ENCODE peak calls at places on chromosomes 13 and 19, in seven cellular contexts. One of them, this sample, is unnamed.

GRCh38 chr19:40780582-40780981 is 2.5 kb downstream of the RAB4B start:
- DNase-seq in NCI-H146: no peak
- DNase-seq in kidney tubule cell: no peak
- DNase-seq in AG04450: no peak
- DNase-seq in A549: no peak
- DNase-seq in head of caudate nucleus: no peak
- DNase-seq in stimulated activated CD8-positive, alpha-beta memory T cell treated with anti-CD3 and anti-CD28 coated beads, Interleukin-2, amount 100 ng/mL, for 48 hours: no peak
- DNase-seq in this sample: no peak

GRCh38 chr13:49651775-49652690 is 23.7 kb downstream of the ARL11 start:
- DNase-seq in A549: no peak
- DNase-seq in kidney tubule cell: no peak
- DNase-seq in head of caudate nucleus: no peak
- DNase-seq in AG04450: no peak
- DNase-seq in stimulated activated CD8-positive, alpha-beta memory T cell treated with anti-CD3 and anti-CD28 coated beads, Interleukin-2, amount 100 ng/mL, for 48 hours: no peak
- DNase-seq in NCI-H146: peak; percentile 62
- DNase-seq in this sample: no peak

GRCh38 chr19:5947435-5947834 is 30.5 kb downstream of the RANBP3 start:
- DNase-seq in AG04450: no peak
- DNase-seq in head of caudate nucleus: peak; percentile 79
- DNase-seq in A549: no peak
- DNase-seq in stimulated activated CD8-positive, alpha-beta memory T cell treated with anti-CD3 and anti-CD28 coated beads, Interleukin-2, amount 100 ng/mL, for 48 hours: no peak
- DNase-seq in NCI-H146: no peak
- DNase-seq in kidney tubule cell: no peak
- DNase-seq in this sample: peak; percentile 87

GRCh38 chr13:46040763-46041162 is 11.8 kb downstream of the ZC3H13 start:
- DNase-seq in NCI-H146: no peak
- DNase-seq in kidney tubule cell: no peak
- DNase-seq in stimulated activated CD8-positive, alpha-beta memory T cell treated with anti-CD3 and anti-CD28 coated beads, Interleukin-2, amount 100 ng/mL, for 48 hours: no peak
- DNase-seq in AG04450: no peak
- DNase-seq in head of caudate nucleus: no peak
- DNase-seq in A549: no peak
- DNase-seq in this sample: no peak

GRCh38 chr13:41456768-41457588 is at the start of gene RGCC:
- DNase-seq in AG04450: no peak
- DNase-seq in stimulated activated CD8-positive, alpha-beta memory T cell treated with anti-CD3 and anti-CD28 coated beads, Interleukin-2, amount 100 ng/mL, for 48 hours: peak; percentile 92
- DNase-seq in head of caudate nucleus: peak; percentile 90
- DNase-seq in A549: peak; percentile 40
- DNase-seq in kidney tubule cell: peak; percentile 50
- DNase-seq in NCI-H146: peak; percentile 80
- DNase-seq in this sample: peak; percentile 87

GRCh38 chr13:66343224-66343828 is 886.8 kb downstream of the PCDH9 start:
- DNase-seq in stimulated activated CD8-positive, alpha-beta memory T cell treated with anti-CD3 and anti-CD28 coated beads, Interleukin-2, amount 100 ng/mL, for 48 hours: no peak
- DNase-seq in A549: no peak
- DNase-seq in head of caudate nucleus: no peak
- DNase-seq in AG04450: no peak
- DNase-seq in NCI-H146: no peak
- DNase-seq in kidney tubule cell: no peak
- DNase-seq in this sample: no peak

GRCh38 chr13:28761586-28761985 is 42.8 kb upstream of the SLC46A3 start:
- DNase-seq in NCI-H146: no peak
- DNase-seq in AG04450: no peak
- DNase-seq in kidney tubule cell: peak; percentile 60
- DNase-seq in head of caudate nucleus: no peak
- DNase-seq in stimulated activated CD8-positive, alpha-beta memory T cell treated with anti-CD3 and anti-CD28 coated beads, Interleukin-2, amount 100 ng/mL, for 48 hours: no peak
- DNase-seq in A549: no peak
- DNase-seq in this sample: no peak

GRCh38 chr19:6667114-6667627 is 2.8 kb downstream of the TNFSF14 start:
- DNase-seq in AG04450: no peak
- DNase-seq in stimulated activated CD8-positive, alpha-beta memory T cell treated with anti-CD3 and anti-CD28 coated beads, Interleukin-2, amount 100 ng/mL, for 48 hours: no peak
- DNase-seq in head of caudate nucleus: no peak
- DNase-seq in A549: no peak
- DNase-seq in NCI-H146: no peak
- DNase-seq in kidney tubule cell: no peak
- DNase-seq in this sample: no peak

GRCh38 chr19:16886305-16886880 is 2.4 kb upstream of the F2RL3 start:
- DNase-seq in NCI-H146: no peak
- DNase-seq in A549: peak; percentile 50
- DNase-seq in head of caudate nucleus: no peak
- DNase-seq in stimulated activated CD8-positive, alpha-beta memory T cell treated with anti-CD3 and anti-CD28 coated beads, Interleukin-2, amount 100 ng/mL, for 48 hours: no peak
- DNase-seq in kidney tubule cell: peak; percentile 20
- DNase-seq in AG04450: no peak
- DNase-seq in this sample: no peak

GRCh38 chr19:12092065-12092867 is 27.7 kb downstream of the ZNF844 start:
- DNase-seq in AG04450: peak; percentile 64
- DNase-seq in NCI-H146: peak; percentile 79
- DNase-seq in A549: no peak
- DNase-seq in kidney tubule cell: peak; percentile 76
- DNase-seq in stimulated activated CD8-positive, alpha-beta memory T cell treated with anti-CD3 and anti-CD28 coated beads, Interleukin-2, amount 100 ng/mL, for 48 hours: peak; percentile 63
- DNase-seq in head of caudate nucleus: peak; percentile 80
- DNase-seq in this sample: peak; percentile 66

GRCh38 chr19:40116075-40116474 is 25.3 kb upstream of the ZNF780A start:
- DNase-seq in NCI-H146: no peak
- DNase-seq in kidney tubule cell: no peak
- DNase-seq in stimulated activated CD8-positive, alpha-beta memory T cell treated with anti-CD3 and anti-CD28 coated beads, Interleukin-2, amount 100 ng/mL, for 48 hours: no peak
- DNase-seq in AG04450: no peak
- DNase-seq in A549: no peak
- DNase-seq in head of caudate nucleus: no peak
- DNase-seq in this sample: no peak

GRCh38 chr19:53537523-53538377 is at the start of gene ZNF331:
- DNase-seq in AG04450: no peak
- DNase-seq in NCI-H146: peak; percentile 75
- DNase-seq in A549: peak; percentile 86
- DNase-seq in head of caudate nucleus: peak; percentile 84
- DNase-seq in kidney tubule cell: peak; percentile 70
- DNase-seq in stimulated activated CD8-positive, alpha-beta memory T cell treated with anti-CD3 and anti-CD28 coated beads, Interleukin-2, amount 100 ng/mL, for 48 hours: peak; percentile 76
- DNase-seq in this sample: peak; percentile 72

GRCh38 chr13:29260684-29261083 is 334.8 kb downstream of the SLC7A1 start:
- DNase-seq in NCI-H146: no peak
- DNase-seq in A549: no peak
- DNase-seq in head of caudate nucleus: no peak
- DNase-seq in kidney tubule cell: no peak
- DNase-seq in AG04450: no peak
- DNase-seq in stimulated activated CD8-positive, alpha-beta memory T cell treated with anti-CD3 and anti-CD28 coated beads, Interleukin-2, amount 100 ng/mL, for 48 hours: no peak
- DNase-seq in this sample: no peak

GRCh38 chr13:100581504-100581903 is 7.1 kb downstream of the GGACT start:
- DNase-seq in NCI-H146: no peak
- DNase-seq in AG04450: no peak
- DNase-seq in A549: no peak
- DNase-seq in stimulated activated CD8-positive, alpha-beta memory T cell treated with anti-CD3 and anti-CD28 coated beads, Interleukin-2, amount 100 ng/mL, for 48 hours: no peak
- DNase-seq in kidney tubule cell: no peak
- DNase-seq in head of caudate nucleus: no peak
- DNase-seq in this sample: no peak

GRCh38 chr19:55592391-55593090 is 6.8 kb downstream of the FIZ1 start:
- DNase-seq in AG04450: no peak
- DNase-seq in NCI-H146: no peak
- DNase-seq in stimulated activated CD8-positive, alpha-beta memory T cell treated with anti-CD3 and anti-CD28 coated beads, Interleukin-2, amount 100 ng/mL, for 48 hours: no peak
- DNase-seq in kidney tubule cell: no peak
- DNase-seq in head of caudate nucleus: no peak
- DNase-seq in A549: no peak
- DNase-seq in this sample: no peak

GRCh38 chr13:99721606-99722384 is 220.5 kb downstream of the TM9SF2 start:
- DNase-seq in A549: no peak
- DNase-seq in head of caudate nucleus: no peak
- DNase-seq in kidney tubule cell: peak; percentile 69
- DNase-seq in stimulated activated CD8-positive, alpha-beta memory T cell treated with anti-CD3 and anti-CD28 coated beads, Interleukin-2, amount 100 ng/mL, for 48 hours: no peak
- DNase-seq in NCI-H146: no peak
- DNase-seq in AG04450: no peak
- DNase-seq in this sample: no peak

GRCh38 chr19:49447485-49448431 is 3.9 kb downstream of the PIH1D1 start:
- DNase-seq in AG04450: no peak
- DNase-seq in NCI-H146: peak; percentile 30
- DNase-seq in stimulated activated CD8-positive, alpha-beta memory T cell treated with anti-CD3 and anti-CD28 coated beads, Interleukin-2, amount 100 ng/mL, for 48 hours: no peak
- DNase-seq in A549: peak; percentile 68
- DNase-seq in head of caudate nucleus: no peak
- DNase-seq in kidney tubule cell: no peak
- DNase-seq in this sample: no peak

GRCh38 chr19:9792191-9793050 is 23.9 kb upstream of the ZNF846 start:
- DNase-seq in stimulated activated CD8-positive, alpha-beta memory T cell treated with anti-CD3 and anti-CD28 coated beads, Interleukin-2, amount 100 ng/mL, for 48 hours: peak; percentile 85
- DNase-seq in head of caudate nucleus: peak; percentile 89
- DNase-seq in kidney tubule cell: peak; percentile 83
- DNase-seq in A549: peak; percentile 90
- DNase-seq in AG04450: peak; percentile 84
- DNase-seq in NCI-H146: peak; percentile 94
- DNase-seq in this sample: peak; percentile 94

GRCh38 chr19:49932731-49933131 is 3.4 kb upstream of the NUP62 start:
- DNase-seq in AG04450: no peak
- DNase-seq in NCI-H146: no peak
- DNase-seq in kidney tubule cell: no peak
- DNase-seq in A549: no peak
- DNase-seq in stimulated activated CD8-positive, alpha-beta memory T cell treated with anti-CD3 and anti-CD28 coated beads, Interleukin-2, amount 100 ng/mL, for 48 hours: no peak
- DNase-seq in head of caudate nucleus: no peak
- DNase-seq in this sample: no peak

GRCh38 chr13:111661776-111662175 is 341.3 kb downstream of the TEX29 start:
- DNase-seq in head of caudate nucleus: no peak
- DNase-seq in NCI-H146: no peak
- DNase-seq in AG04450: no peak
- DNase-seq in kidney tubule cell: no peak
- DNase-seq in stimulated activated CD8-positive, alpha-beta memory T cell treated with anti-CD3 and anti-CD28 coated beads, Interleukin-2, amount 100 ng/mL, for 48 hours: no peak
- DNase-seq in A549: no peak
- DNase-seq in this sample: no peak

GRCh38 chr13:73975767-73976166 is 158.4 kb downstream of the KLF12 start:
- DNase-seq in NCI-H146: no peak
- DNase-seq in kidney tubule cell: no peak
- DNase-seq in A549: no peak
- DNase-seq in AG04450: no peak
- DNase-seq in head of caudate nucleus: no peak
- DNase-seq in stimulated activated CD8-positive, alpha-beta memory T cell treated with anti-CD3 and anti-CD28 coated beads, Interleukin-2, amount 100 ng/mL, for 48 hours: no peak
- DNase-seq in this sample: no peak

GRCh38 chr13:44259045-44260042 is 114.3 kb upstream of the SERP2 start:
- DNase-seq in AG04450: no peak
- DNase-seq in kidney tubule cell: peak; percentile 56
- DNase-seq in NCI-H146: no peak
- DNase-seq in stimulated activated CD8-positive, alpha-beta memory T cell treated with anti-CD3 and anti-CD28 coated beads, Interleukin-2, amount 100 ng/mL, for 48 hours: peak; percentile 49
- DNase-seq in A549: peak; percentile 32
- DNase-seq in head of caudate nucleus: peak; percentile 39
- DNase-seq in this sample: no peak

GRCh38 chr13:28586585-28587540 is 72.1 kb upstream of the POMP start:
- DNase-seq in stimulated activated CD8-positive, alpha-beta memory T cell treated with anti-CD3 and anti-CD28 coated beads, Interleukin-2, amount 100 ng/mL, for 48 hours: no peak
- DNase-seq in A549: no peak
- DNase-seq in NCI-H146: peak; percentile 5
- DNase-seq in kidney tubule cell: no peak
- DNase-seq in head of caudate nucleus: no peak
- DNase-seq in AG04450: no peak
- DNase-seq in this sample: no peak

GRCh38 chr19:56155124-56155687 is 14.1 kb downstream of the ZNF444 start:
- DNase-seq in stimulated activated CD8-positive, alpha-beta memory T cell treated with anti-CD3 and anti-CD28 coated beads, Interleukin-2, amount 100 ng/mL, for 48 hours: no peak
- DNase-seq in AG04450: no peak
- DNase-seq in A549: peak; percentile 31
- DNase-seq in NCI-H146: no peak
- DNase-seq in head of caudate nucleus: peak; percentile 20
- DNase-seq in kidney tubule cell: no peak
- DNase-seq in this sample: no peak